ENCODE peak calls at places on chromosomes 13 and 19, in nine cellular contexts. D, U, S, G, T, A, R, Z and C are unnamed samples.

GRCh38 chr13:38348890-38349289 is 761 bp upstream of the UFM1 start:
- DNase-seq in D (no peak), U (no peak), S (peak; percentile 72), G (no peak), T (no peak), A (no peak), R (peak; percentile 1), Z (no peak), C (no peak)

GRCh38 chr13:27182844-27183497 is 11.4 kb upstream of the USP12 start:
- DNase-seq in D (peak; percentile 81), U (no peak), S (peak; percentile 95), G (no peak), T (no peak), A (peak; percentile 91), R (peak; percentile 35), Z (no peak), C (peak; percentile 66)

GRCh38 chr19:14809272-14810057 is 25.5 kb downstream of the OR7A5 start:
- DNase-seq in D (no peak), U (no peak), S (no peak), G (no peak), T (no peak), A (no peak), R (no peak), Z (no peak), C (no peak)

GRCh38 chr19:591099-591958 is 1.6 kb downstream of the HCN2 start:
- DNase-seq in D (no peak), U (no peak), S (no peak), G (peak; percentile 39), T (no peak), A (no peak), R (peak; percentile 84), Z (no peak), C (no peak)

GRCh38 chr13:95535243-95535642 is 17.3 kb upstream of the CLDN10 start:
- DNase-seq in D (peak; percentile 84), U (no peak), S (peak; percentile 75), G (no peak), T (no peak), A (no peak), R (no peak), Z (no peak), C (no peak)

GRCh38 chr19:14090509-14091085 is at the start of gene SAMD1:
- DNase-seq in D (no peak), U (peak; percentile 94), S (peak; percentile 88), G (peak; percentile 58), T (no peak), A (peak; percentile 96), R (peak; percentile 95), Z (peak; percentile 91), C (peak; percentile 78)

GRCh38 chr19:36973021-36973843 is 57.1 kb downstream of the ZNF568 start:
- DNase-seq in D (peak; percentile 48), U (peak; percentile 83), S (peak; percentile 78), G (no peak), T (no peak), A (peak; percentile 88), R (peak; percentile 76), Z (no peak), C (peak; percentile 44)

GRCh38 chr19:435707-436412 is 25.0 kb downstream of the SHC2 start:
- DNase-seq in D (no peak), U (no peak), S (no peak), G (no peak), T (no peak), A (no peak), R (no peak), Z (no peak), C (no peak)

GRCh38 chr13:26300140-26300539 is 46.2 kb downstream of the CDK8 start:
- DNase-seq in D (no peak), U (no peak), S (peak; percentile 73), G (no peak), T (no peak), A (no peak), R (no peak), Z (no peak), C (no peak)

GRCh38 chr19:751501-752341 is 809 bp downstream of the MISP start:
- DNase-seq in D (no peak), U (peak; percentile 86), S (peak; percentile 92), G (no peak), T (no peak), A (no peak), R (no peak), Z (no peak), C (no peak)

GRCh38 chr13:113548171-113548641 is 36.3 kb upstream of the TFDP1 start:
- DNase-seq in D (no peak), U (no peak), S (peak; percentile 24), G (no peak), T (peak; percentile 69), A (peak; percentile 62), R (no peak), Z (peak; percentile 85), C (no peak)

GRCh38 chr13:30766957-30767603 is 31.7 kb downstream of the ALOX5AP start:
- DNase-seq in D (no peak), U (no peak), S (no peak), G (no peak), T (no peak), A (no peak), R (no peak), Z (no peak), C (no peak)

GRCh38 chr13:24692541-24692940 is 12.3 kb downstream of the ATP12A start:
- DNase-seq in D (no peak), U (no peak), S (peak; percentile 48), G (no peak), T (no peak), A (peak; percentile 72), R (no peak), Z (no peak), C (no peak)

GRCh38 chr13:111919826-111920225 is 147.1 kb upstream of the SOX1 start:
- DNase-seq in D (no peak), U (no peak), S (no peak), G (no peak), T (no peak), A (peak; percentile 52), R (no peak), Z (no peak), C (no peak)

GRCh38 chr13:45522571-45522970 is 57.8 kb downstream of the COG3 start:
- DNase-seq in D (no peak), U (no peak), S (no peak), G (no peak), T (no peak), A (no peak), R (no peak), Z (no peak), C (no peak)

DNA sequence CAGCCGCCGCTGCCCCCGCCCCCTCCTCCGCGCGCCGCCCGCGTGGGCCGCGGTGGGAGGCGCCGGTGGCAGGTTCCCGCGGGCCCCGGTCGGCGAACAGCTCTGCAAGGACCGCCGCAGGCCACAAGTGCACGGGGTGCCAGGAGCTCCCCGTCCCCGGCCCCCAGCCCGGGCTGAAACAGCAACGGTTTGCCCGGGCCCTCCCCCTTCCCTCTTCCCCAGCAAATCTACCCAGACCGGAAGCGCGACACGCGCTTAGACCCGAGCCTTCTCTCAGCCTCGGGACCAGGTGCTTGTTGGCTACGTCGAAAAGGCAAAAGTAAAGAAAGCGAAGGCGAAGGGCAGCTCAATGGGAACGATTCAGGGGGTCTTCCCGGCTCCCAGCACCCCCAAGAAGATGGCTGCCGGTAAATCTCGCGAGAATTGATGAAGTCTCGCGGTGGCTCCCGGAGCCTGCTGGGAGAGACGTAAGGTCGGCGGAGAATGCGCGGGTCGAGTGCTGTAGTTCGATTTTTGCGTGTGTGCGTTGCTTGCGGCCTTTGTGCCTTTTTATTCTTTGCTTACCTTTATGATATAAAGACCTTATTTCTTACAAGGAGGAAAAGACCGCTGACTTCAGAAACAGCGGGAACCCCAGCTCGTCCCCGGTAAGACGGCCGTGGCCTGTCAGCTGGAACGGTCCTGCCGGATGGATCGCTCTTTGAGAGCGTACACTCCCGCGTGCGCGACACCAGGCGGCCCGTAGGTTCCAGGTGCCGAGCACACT is at the start of gene RBM26:
- DNase-seq in D (peak; percentile 70), U (peak; percentile 93), S (peak; percentile 97), G (peak; percentile 96), T (peak; percentile 92), A (peak; percentile 95), R (peak; percentile 94), Z (peak; percentile 97), C (peak; percentile 78)
- TF ChIP-seq CTCF in D (no peak), U (no peak), S (no peak), G (no peak), T (no peak), A (no peak), R (peak; percentile 25), Z (no peak), C (no peak)

GRCh38 chr19:17421942-17422341 is 2.1 kb downstream of the MVB12A start:
- DNase-seq in D (no peak), U (no peak), S (no peak), G (no peak), T (no peak), A (no peak), R (no peak), Z (no peak), C (no peak)

GRCh38 chr19:17419491-17420266 is at the start of gene MVB12A:
- DNase-seq in D (peak; percentile 92), U (peak; percentile 99), S (peak; percentile 99), G (peak; percentile 89), T (peak; percentile 99), A (peak; percentile 98), R (peak; percentile 98), Z (peak; percentile 99), C (peak; percentile 85)

GRCh38 chr19:17418710-17419109 is 1.1 kb upstream of the MVB12A start:
- DNase-seq in D (no peak), U (no peak), S (no peak), G (no peak), T (no peak), A (no peak), R (no peak), Z (no peak), C (no peak)

GRCh38 chr19:17419154-17419490 is 725 bp upstream of the MVB12A start:
- DNase-seq in D (no peak), U (no peak), S (no peak), G (no peak), T (no peak), A (no peak), R (no peak), Z (no peak), C (no peak)

GRCh38 chr19:17420267-17420924 is 549 bp downstream of the MVB12A start:
- DNase-seq in D (no peak), U (peak; percentile 69), S (no peak), G (peak; percentile 22), T (no peak), A (peak; percentile 68), R (peak; percentile 51), Z (no peak), C (no peak)
- TF ChIP-seq CTCF in D (no peak), U (no peak), S (no peak), G (peak; percentile 20), T (no peak), A (no peak), R (peak; percentile 4), Z (no peak), C (no peak)

DNA sequence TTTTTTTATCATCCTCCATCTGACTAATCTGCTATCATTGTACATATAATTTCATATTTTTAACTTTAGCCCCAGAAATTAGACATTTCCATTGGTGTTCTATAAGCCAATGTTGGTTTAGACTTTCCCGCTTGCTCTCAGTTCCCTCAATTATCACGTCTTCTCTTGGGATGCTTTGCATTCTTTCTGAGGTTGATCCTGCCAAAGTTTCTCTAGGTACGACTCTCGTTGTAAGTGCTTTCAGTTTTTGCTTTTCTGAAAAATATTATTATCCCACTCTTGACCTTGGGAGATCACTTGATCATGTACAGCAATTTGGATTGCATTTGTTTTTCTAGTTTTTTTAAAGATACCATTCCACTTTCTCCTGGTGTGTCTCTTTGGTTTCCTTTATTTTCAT is 270.2 kb downstream of the IRS2 start:
- DNase-seq in D (no peak), U (no peak), S (no peak), G (no peak), T (no peak), A (no peak), R (no peak), Z (no peak), C (no peak)
- TF ChIP-seq CTCF in D (no peak), U (no peak), S (no peak), G (no peak), T (no peak), A (no peak), R (no peak), Z (no peak), C (no peak)

GRCh38 chr13:101202590-101202989 is 213.7 kb downstream of the NALCN start:
- DNase-seq in D (no peak), U (no peak), S (no peak), G (no peak), T (no peak), A (no peak), R (no peak), Z (no peak), C (no peak)
- TF ChIP-seq CTCF in D (peak; percentile 10), U (no peak), S (no peak), G (no peak), T (no peak), A (no peak), R (no peak), Z (no peak), C (no peak)